ENCODE peak calls at places on chromosomes 3 and 15, in seven cellular contexts. N is uterus; A is DMS153; V is dorsolateral prefrontal cortex; F is cardiac muscle cell; K is effector memory CD8-positive, alpha-beta T cell; W is erythroblast. P is an unnamed sample.

GRCh38 chr3:36303286-36303685 is 77.0 kb upstream of the STAC start:
- DNase-seq in N (no peak), A (no peak), V (no peak), F (no peak), K (no peak), W (no peak), P (no peak)

GRCh38 chr15:34610388-34610787 is 26.9 kb upstream of the GOLGA8B start:
- DNase-seq in N (no peak), A (no peak), V (no peak), F (no peak), K (no peak), W (no peak), P (no peak)

GRCh38 chr3:194686816-194687637 is 1.3 kb downstream of the FAM43A start:
- DNase-seq in N (peak; percentile 38), A (no peak), V (no peak), F (peak; percentile 70), K (peak; percentile 16), W (peak; percentile 56), P (no peak)

GRCh38 chr3:142239421-142239820 is 14.0 kb upstream of the GK5 start:
- DNase-seq in N (no peak), A (no peak), V (no peak), F (peak; percentile 61), K (no peak), W (no peak), P (no peak)

GRCh38 chr15:49895337-49896223 is 223.5 kb downstream of the ATP8B4 start:
- DNase-seq in N (no peak), A (no peak), V (no peak), F (peak; percentile 92), K (no peak), W (no peak), P (no peak)

GRCh38 chr15:51075364-51075763 is 19.3 kb downstream of the TNFAIP8L3 start:
- DNase-seq in N (peak; percentile 77), A (no peak), V (no peak), F (no peak), K (no peak), W (no peak), P (no peak)

GRCh38 chr3:108091498-108092259 is 848 bp upstream of the CD47 start:
- DNase-seq in N (no peak), A (no peak), V (no peak), F (no peak), K (no peak), W (peak; percentile 54), P (peak; percentile 10)

GRCh38 chr15:59282515-59283337 is 76.1 kb downstream of the LDHAL6B start:
- DNase-seq in N (no peak), A (no peak), V (no peak), F (no peak), K (no peak), W (no peak), P (no peak)

GRCh38 chr3:160003520-160004128 is 15.0 kb downstream of the IL12A start:
- DNase-seq in N (no peak), A (no peak), V (peak; percentile 60), F (peak; percentile 67), K (peak; percentile 10), W (peak; percentile 15), P (no peak)

GRCh38 chr3:30290479-30290878 is 315.9 kb upstream of the TGFBR2 start:
- DNase-seq in N (no peak), A (no peak), V (no peak), F (no peak), K (no peak), W (no peak), P (no peak)